ENCODE peak calls at places on chromosome 1, in nine cellular contexts. P, B, R, Q, M, I, T, E and V are unnamed samples.
A peak's percentile ranks its signal among the peaks of the same experiment; 100 is the strongest.

GRCh38 chr1:45840704-45841103 is 37.3 kb downstream of the MAST2 start:
- DNase-seq in I (no peak), Q (no peak), P (no peak), B (no peak), M (no peak), T (peak; percentile 8), R (no peak), E (no peak), V (no peak)

GRCh38 chr1:165342588-165342987 is 13.9 kb downstream of the LMX1A start:
- DNase-seq in R (no peak), E (no peak), Q (no peak), I (no peak), M (no peak), P (no peak), B (no peak), T (no peak), V (no peak)

GRCh38 chr1:28428990-28429520 is 59.5 kb downstream of the PHACTR4 start:
- DNase-seq in I (no peak), B (no peak), E (no peak), M (no peak), P (no peak), T (no peak), Q (no peak), R (no peak), V (no peak)

GRCh38 chr1:69567847-69568434 is at the start of gene LRRC7:
- DNase-seq in B (no peak), Q (no peak), P (no peak), M (peak; percentile 12), E (peak; percentile 9), I (no peak), T (peak; percentile 36), R (no peak), V (no peak)

GRCh38 chr1:168092566-168093355 is 44.0 kb downstream of the GPR161 start:
- DNase-seq in T (no peak), P (no peak), Q (no peak), B (no peak), M (no peak), R (no peak), I (no peak), E (no peak), V (no peak)

GRCh38 chr1:214135886-214136285 is 145.1 kb upstream of the SMYD2 start:
- DNase-seq in T (no peak), P (no peak), B (no peak), M (no peak), R (no peak), I (no peak), E (no peak), Q (no peak), V (no peak)

GRCh38 chr1:207248544-207249206 is 72.8 kb upstream of the CD55 start:
- DNase-seq in Q (no peak), B (no peak), R (no peak), E (no peak), P (no peak), I (no peak), T (no peak), M (no peak), V (no peak)

GRCh38 chr1:108881369-108881768 is 4.6 kb downstream of the GPSM2 start:
- DNase-seq in B (no peak), R (no peak), I (no peak), T (peak; percentile 41), M (no peak), Q (no peak), P (no peak), E (no peak), V (no peak)